ENCODE peak calls at places on chromosomes 12 and 14, in six cellular contexts. I is lower lobe of right lung, X is GM20000, V is right atrium auricular region, T is cardiac fibroblast, Q is nephron progenitor cell. W is an unnamed sample.

GRCh38 chr12:66319266-66319954 is 17.1 kb downstream of the HELB start:
- DNase-seq in V (no peak), T (no peak), I (no peak), Q (no peak), X (no peak), W (no peak)

GRCh38 chr14:52314521-52315354 is 626 bp downstream of the PTGER2 start:
- DNase-seq in X (peak; percentile 51), V (no peak), I (peak; percentile 69), T (peak; percentile 33), Q (peak; percentile 50), W (no peak)

GRCh38 chr14:91315844-91316267 is 71.4 kb upstream of the GPR68 start:
- DNase-seq in Q (no peak), I (no peak), V (no peak), T (no peak), X (peak; percentile 89), W (no peak)

GRCh38 chr14:64218344-64219240 is 75.6 kb downstream of the ESR2 start:
- DNase-seq in I (no peak), T (peak; percentile 47), X (no peak), V (no peak), Q (no peak), W (no peak)

GRCh38 chr14:94655169-94655710 is 43.0 kb downstream of the SERPINA3 start:
- DNase-seq in V (no peak), Q (no peak), X (no peak), I (no peak), T (no peak), W (no peak)

GRCh38 chr14:104895786-104896642 is 28.7 kb upstream of the PLD4 start:
- DNase-seq in X (no peak), V (no peak), Q (no peak), T (no peak), I (peak; percentile 81), W (no peak)

GRCh38 chr12:100794441-100795192 is at the start of gene ANO4:
- DNase-seq in X (no peak), Q (peak; percentile 34), I (no peak), V (no peak), T (no peak), W (no peak)

GRCh38 chr14:77601846-77602609 is 14.4 kb downstream of the SPTLC2 start:
- DNase-seq in I (no peak), V (no peak), Q (no peak), X (no peak), T (no peak), W (no peak)

GRCh38 chr12:57836442-57837375 is 9.8 kb downstream of the CTDSP2 start:
- DNase-seq in X (peak; percentile 71), T (peak; percentile 90), I (no peak), V (peak; percentile 78), Q (peak; percentile 43), W (peak; percentile 60)

GRCh38 chr12:93032748-93033147 is 103.7 kb upstream of the EEA1 start:
- DNase-seq in X (no peak), Q (no peak), V (no peak), T (peak; percentile 13), I (no peak), W (no peak)

GRCh38 chr12:54125950-54126695 is 62.7 kb downstream of the SMUG1 start:
- DNase-seq in T (no peak), Q (peak; percentile 53), X (no peak), V (no peak), I (no peak), W (peak; percentile 34)

GRCh38 chr14:93685121-93685520 is 103.2 kb downstream of the PRIMA1 start:
- DNase-seq in T (no peak), X (no peak), Q (no peak), V (no peak), I (no peak), W (no peak)

GRCh38 chr14:49882826-49883694 is 9.8 kb upstream of the ARF6 start:
- DNase-seq in X (no peak), Q (no peak), T (peak; percentile 69), V (no peak), I (no peak), W (peak; percentile 34)

GRCh38 chr12:84910549-84911241 is 1.9 kb downstream of the SLC6A15 start:
- DNase-seq in X (no peak), V (no peak), T (peak; percentile 47), Q (peak; percentile 25), I (no peak), W (no peak)

GRCh38 chr12:54294152-54294913 is 6.5 kb downstream of the NFE2 start:
- DNase-seq in V (no peak), I (peak; percentile 80), X (peak; percentile 72), T (peak; percentile 49), Q (peak; percentile 44), W (peak; percentile 63)

GRCh38 chr14:98952595-98953325 is 319.2 kb downstream of the BCL11B start:
- DNase-seq in I (no peak), T (peak; percentile 22), Q (no peak), V (peak; percentile 66), X (no peak), W (peak; percentile 96)

GRCh38 chr14:79543966-79544365 is 667.3 kb downstream of the DIO2 start:
- DNase-seq in T (peak; percentile 79), I (no peak), X (no peak), V (no peak), Q (no peak), W (peak; percentile 55)

GRCh38 chr14:89443002-89443660 is 26.1 kb upstream of the FOXN3 start:
- DNase-seq in V (no peak), X (no peak), Q (no peak), T (peak; percentile 60), I (no peak), W (no peak)

GRCh38 chr12:119624971-119625370 is 31.4 kb downstream of the TMEM233 start:
- DNase-seq in Q (no peak), T (peak; percentile 41), I (no peak), V (no peak), X (no peak), W (peak; percentile 27)

GRCh38 chr12:124653169-124653931 is 85.9 kb upstream of the NCOR2 start:
- DNase-seq in X (no peak), Q (no peak), I (no peak), V (no peak), T (peak; percentile 36), W (no peak)

DNA sequence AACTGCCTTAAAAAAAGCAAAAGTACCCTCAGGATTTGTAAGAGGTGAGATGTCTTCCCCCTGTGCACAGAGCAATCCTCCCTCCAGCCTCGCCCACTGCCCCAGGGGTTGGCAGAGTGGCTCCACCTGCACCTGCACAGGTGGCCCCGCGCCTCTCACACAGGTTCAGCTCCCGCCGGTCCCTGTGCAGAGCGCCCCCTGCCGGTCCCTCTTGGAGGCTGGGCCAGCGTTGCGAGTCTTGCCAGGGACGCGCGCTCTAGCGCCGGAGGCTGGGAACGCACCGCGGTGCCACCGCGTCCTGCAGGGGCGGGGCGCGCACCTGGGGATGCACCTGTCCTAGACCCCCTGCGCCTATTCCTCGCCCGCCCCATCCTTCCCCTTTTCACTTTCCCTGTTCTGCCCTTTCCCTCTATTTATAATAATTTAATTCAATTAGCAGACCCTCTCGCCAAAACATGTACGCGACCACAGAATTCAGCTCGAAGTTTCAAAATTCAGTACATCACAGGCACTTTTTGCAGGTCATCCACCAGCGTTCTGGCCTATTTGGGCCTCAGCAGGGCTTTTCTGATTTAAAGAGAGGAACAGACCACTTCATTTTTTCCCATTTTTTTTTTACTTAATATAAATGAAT is 618.6 kb downstream of the AACS start:
- DNase-seq in Q (peak; percentile 90), V (no peak), X (peak; percentile 51), I (peak; percentile 59), T (no peak), W (no peak)
- TF ChIP-seq CTCF in Q (peak; percentile 93), V (no peak), X (peak; percentile 87), I (peak; percentile 55), T (no peak), W (no peak)

GRCh38 chr14:24315243-24315806 is 4.0 kb downstream of the LTB4R start:
- DNase-seq in V (no peak), T (no peak), X (no peak), Q (no peak), I (no peak), W (no peak)

GRCh38 chr14:24314377-24315193 is 3.3 kb downstream of the LTB4R start:
- DNase-seq in V (no peak), T (no peak), I (peak; percentile 53), X (no peak), Q (no peak), W (peak; percentile 65)

GRCh38 chr14:24317141-24317927 is 6.0 kb downstream of the LTB4R start:
- DNase-seq in X (no peak), V (no peak), I (no peak), Q (no peak), T (peak; percentile 52), W (peak; percentile 77)

GRCh38 chr14:24316597-24316950 is 5.3 kb downstream of the LTB4R start:
- DNase-seq in T (no peak), V (no peak), I (no peak), X (no peak), Q (no peak), W (no peak)

GRCh38 chr14:24315807-24316596 is 4.7 kb downstream of the LTB4R start:
- DNase-seq in T (peak; percentile 19), V (no peak), X (no peak), I (peak; percentile 71), Q (no peak), W (no peak)
- TF ChIP-seq CTCF in T (no peak), V (no peak), X (no peak), I (peak; percentile 38), Q (no peak), W (no peak)

DNA sequence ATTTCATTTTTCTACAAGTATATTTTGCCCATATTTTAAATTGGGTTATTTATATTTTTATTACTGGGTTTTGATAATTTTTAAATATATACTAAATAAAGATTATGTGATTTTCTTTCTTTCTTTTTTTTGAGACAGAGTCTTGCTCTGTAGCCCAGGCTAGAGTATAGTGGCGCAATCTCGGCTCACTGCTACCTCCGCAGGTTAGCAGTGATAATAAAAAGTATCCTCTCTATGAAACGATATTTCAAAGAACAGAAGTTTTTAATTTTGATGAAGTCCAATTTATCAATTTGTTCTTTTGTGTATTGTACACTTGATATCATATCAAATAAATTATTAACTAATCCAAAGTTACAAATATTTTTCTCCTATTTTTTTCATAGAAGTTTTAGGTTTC is 47.2 kb upstream of the LDHB start:
- DNase-seq in I (no peak), Q (no peak), V (no peak), T (no peak), X (no peak), W (no peak)
- TF ChIP-seq CTCF in I (no peak), Q (no peak), V (no peak), T (no peak), X (no peak), W (no peak)

DNA sequence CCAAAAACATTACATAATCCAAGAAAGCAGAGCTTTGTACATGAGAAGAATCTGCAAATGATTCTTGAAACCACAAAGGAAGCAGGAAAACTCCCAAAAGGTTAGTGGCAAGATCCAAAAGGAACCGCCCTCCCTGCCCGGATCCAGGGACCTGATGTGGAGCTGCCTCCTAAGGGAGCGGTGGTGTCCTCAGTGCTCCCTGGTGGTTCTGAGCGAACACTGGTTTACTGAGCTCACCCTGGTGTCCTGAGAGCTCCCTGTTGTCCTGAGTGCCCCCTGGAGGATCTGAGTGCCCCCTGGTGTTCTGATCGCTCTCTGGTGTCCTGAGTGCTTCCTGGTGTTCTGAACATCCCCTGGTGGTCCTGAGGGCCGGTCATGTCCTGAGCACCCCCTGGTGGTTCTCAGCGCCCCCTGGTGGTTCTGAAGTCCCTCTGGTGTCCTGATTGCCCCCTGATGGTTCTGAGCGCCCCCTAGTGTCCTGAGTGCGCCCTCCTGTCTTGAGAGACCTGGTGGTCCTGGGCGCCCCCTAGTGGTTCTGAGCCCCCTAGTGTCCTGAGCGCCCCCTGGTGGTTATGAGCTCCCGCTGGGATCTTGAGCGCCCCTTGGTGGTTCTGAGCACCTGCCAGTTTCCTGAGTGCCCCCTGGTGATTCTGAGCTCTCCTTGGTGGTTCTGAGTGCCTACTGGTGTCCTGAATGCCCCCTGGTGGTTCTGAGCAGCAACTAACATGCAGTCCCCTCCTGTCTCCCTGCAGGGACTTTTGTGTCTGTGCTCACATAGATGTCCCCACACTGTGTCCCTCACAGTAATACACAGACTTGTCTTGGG is 891.1 kb downstream of the TMEM121 start:
- DNase-seq in V (no peak), X (peak; percentile 86), Q (peak; percentile 16), T (peak; percentile 46), I (peak; percentile 83), W (peak; percentile 19)
- TF ChIP-seq CTCF in V (peak; percentile 38), X (peak; percentile 100), Q (peak; percentile 25), T (peak; percentile 70), I (peak; percentile 60), W (peak; percentile 79)

GRCh38 chr14:26191123-26191522 is 406.7 kb downstream of the NOVA1 start:
- DNase-seq in Q (no peak), V (no peak), T (peak; percentile 10), X (no peak), I (no peak), W (no peak)
- TF ChIP-seq CTCF in Q (no peak), V (no peak), T (no peak), X (no peak), I (no peak), W (no peak)

W was measured in MCF 10A.